ENCODE peak calls at places on chromosomes 11 and 22, in eight cellular contexts. X, V, R, D, W, H, Y and C are unnamed samples.

GRCh38 chr11:123426766-123427165 is 3.3 kb upstream of the GRAMD1B start:
- DNase-seq in H (no peak), X (no peak), Y (no peak), R (no peak), W (no peak), V (no peak), D (no peak), C (no peak)

GRCh38 chr11:70040452-70040851 is 37.7 kb upstream of the ANO1 start:
- DNase-seq in V (no peak), Y (no peak), W (no peak), X (no peak), D (no peak), R (no peak), H (no peak), C (no peak)

GRCh38 chr22:39234157-39234793 is 10.5 kb downstream of the PDGFB start:
- DNase-seq in D (no peak), W (no peak), H (no peak), Y (no peak), X (no peak), V (peak), R (no peak), C (no peak)

GRCh38 chr22:24819941-24820461 is 14.0 kb downstream of the SGSM1 start:
- DNase-seq in Y (no peak), V (peak), R (peak), D (no peak), H (no peak), W (no peak), X (no peak), C (no peak)

GRCh38 chr11:76436020-76436419 is 8.8 kb upstream of the EMSY start:
- DNase-seq in D (no peak), Y (no peak), W (no peak), X (no peak), R (no peak), V (no peak), H (no peak), C (no peak)

GRCh38 chr11:134142536-134142935 is 73.7 kb downstream of the JAM3 start:
- DNase-seq in X (no peak), D (no peak), R (no peak), H (no peak), W (no peak), V (no peak), Y (no peak), C (no peak)

GRCh38 chr11:33471541-33471940 is 214.4 kb downstream of the HIPK3 start:
- DNase-seq in X (no peak), R (no peak), H (no peak), Y (no peak), V (peak), W (no peak), D (no peak), C (no peak)

GRCh38 chr11:100403817-100404216 is 283.3 kb upstream of the ARHGAP42 start:
- DNase-seq in V (no peak), H (no peak), W (peak), X (no peak), D (no peak), R (peak), Y (no peak), C (no peak)

GRCh38 chr11:69304258-69304657 is 10.3 kb downstream of the MYEOV start:
- DNase-seq in V (no peak), R (no peak), W (no peak), Y (no peak), H (no peak), D (no peak), X (no peak), C (no peak)

GRCh38 chr11:132601863-132602262 is 930.4 kb downstream of the OPCML start:
- DNase-seq in Y (no peak), V (no peak), D (no peak), R (no peak), X (no peak), H (no peak), W (no peak), C (no peak)

GRCh38 chr11:2206291-2206690 is 34.7 kb upstream of the TH start:
- DNase-seq in D (no peak), X (no peak), W (no peak), V (no peak), Y (peak), R (no peak), H (peak), C (no peak)

GRCh38 chr11:3103076-3103475 is 45.9 kb upstream of the CARS1 start:
- DNase-seq in H (no peak), W (no peak), X (no peak), R (no peak), D (no peak), Y (no peak), V (no peak), C (no peak)

GRCh38 chr11:15327786-15328231 is 213.1 kb downstream of the INSC start:
- DNase-seq in X (peak), R (peak), H (peak), V (peak), W (peak), D (no peak), Y (peak), C (no peak)

GRCh38 chr11:86435711-86436110 is 61.0 kb downstream of the CCDC81 start:
- DNase-seq in H (no peak), D (no peak), Y (no peak), W (no peak), R (no peak), V (no peak), X (no peak), C (no peak)

GRCh38 chr11:61534025-61534900 is 25.7 kb downstream of the LRRC10B start:
- DNase-seq in X (no peak), V (peak), D (no peak), Y (no peak), H (no peak), W (no peak), R (no peak), C (no peak)

GRCh38 chr11:115497303-115497702 is 6.9 kb downstream of the CADM1 start:
- DNase-seq in W (no peak), D (no peak), R (no peak), V (no peak), H (no peak), Y (no peak), X (peak), C (no peak)

GRCh38 chr22:23012081-23012622 is 58.2 kb upstream of the GNAZ start:
- DNase-seq in R (no peak), Y (no peak), W (no peak), V (no peak), H (peak), X (no peak), D (peak), C (no peak)

GRCh38 chr22:29814003-29814402 is 24.1 kb downstream of the ASCC2 start:
- DNase-seq in D (no peak), X (no peak), Y (no peak), R (no peak), W (no peak), H (no peak), V (no peak), C (no peak)

GRCh38 chr11:116969694-116970093 is 128.5 kb downstream of the SIK3 start:
- DNase-seq in V (no peak), Y (no peak), W (no peak), R (no peak), D (no peak), H (no peak), X (no peak), C (no peak)

GRCh38 chr11:134414036-134414731 is 2.1 kb upstream of the B3GAT1 start:
- DNase-seq in V (no peak), Y (no peak), H (no peak), D (no peak), X (no peak), R (no peak), W (no peak), C (no peak)

GRCh38 chr11:131754671-131755070 is 384.3 kb downstream of the NTM start:
- DNase-seq in D (no peak), W (no peak), H (no peak), Y (no peak), V (no peak), X (no peak), R (no peak), C (no peak)

GRCh38 chr11:76636826-76637460 is 33.6 kb downstream of the LRRC32 start:
- DNase-seq in Y (no peak), X (no peak), H (no peak), D (no peak), R (no peak), V (no peak), W (no peak), C (no peak)

GRCh38 chr11:128579790-128580504 is 7.4 kb downstream of the ETS1 start:
- DNase-seq in D (no peak), R (no peak), Y (no peak), W (no peak), H (no peak), X (no peak), V (no peak), C (no peak)

GRCh38 chr11:123765601-123766000 is 11.3 kb upstream of the OR6X1 start:
- DNase-seq in R (no peak), H (no peak), Y (no peak), D (no peak), X (no peak), V (no peak), W (no peak), C (no peak)

GRCh38 chr11:119166368-119167076 is 2.0 kb upstream of the NLRX1 start:
- DNase-seq in H (no peak), W (no peak), X (peak), R (peak), D (no peak), V (peak), Y (no peak), C (no peak)

GRCh38 chr11:13284776-13285588 is 7.4 kb downstream of the BMAL1 start:
- DNase-seq in R (no peak), D (no peak), H (no peak), X (no peak), Y (no peak), W (no peak), V (no peak), C (no peak)

GRCh38 chr22:50469377-50470305 is 5.2 kb downstream of the SBF1 start:
- DNase-seq in R (peak), X (peak), W (peak), V (no peak), D (peak), Y (no peak), H (peak), C (peak)

GRCh38 chr11:122604626-122605025 is 50.9 kb upstream of the UBASH3B start:
- DNase-seq in R (no peak), X (no peak), V (peak), W (no peak), Y (no peak), H (no peak), D (peak), C (no peak)

GRCh38 chr11:356610-357009 is 12.7 kb upstream of the B4GALNT4 start:
- DNase-seq in H (no peak), Y (no peak), V (no peak), D (no peak), R (no peak), W (no peak), X (no peak), C (no peak)

GRCh38 chr11:120226242-120226641 is 13.7 kb upstream of the POU2F3 start:
- DNase-seq in H (no peak), R (no peak), V (no peak), D (no peak), X (no peak), W (no peak), Y (no peak), C (no peak)

GRCh38 chr22:43066844-43067385 is 22.3 kb downstream of the TTLL1 start:
- DNase-seq in H (no peak), X (no peak), W (no peak), Y (no peak), D (no peak), V (no peak), R (peak), C (no peak)

GRCh38 chr11:106281455-106282173 is 204.2 kb downstream of the AASDHPPT start:
- DNase-seq in W (no peak), D (no peak), Y (no peak), R (peak), X (no peak), H (no peak), V (no peak), C (no peak)

GRCh38 chr11:101133190-101133589 is 3.6 kb upstream of the PGR start:
- DNase-seq in H (no peak), W (no peak), R (no peak), Y (no peak), V (no peak), X (no peak), D (no peak), C (no peak)

GRCh38 chr11:84345597-84345996 is 1059.4 kb upstream of the CCDC90B start:
- DNase-seq in W (no peak), R (no peak), V (no peak), H (no peak), D (no peak), X (peak), Y (no peak), C (no peak)

GRCh38 chr11:70604630-70605520 is 206.5 kb downstream of the CTTN start:
- DNase-seq in Y (no peak), R (no peak), W (no peak), V (no peak), X (no peak), H (no peak), D (no peak), C (no peak)

GRCh38 chr11:89442801-89443200 is 48.4 kb downstream of the NOX4 start:
- DNase-seq in Y (no peak), D (no peak), X (no peak), R (no peak), W (peak), V (no peak), H (no peak), C (no peak)